ENCODE peak calls at places on chromosomes 4 and X, in six cellular contexts. Y is CD8-positive, alpha-beta T cell; D is right lobe of liver; V is psoas muscle; K is cardiac muscle cell; T is tibial nerve. O is an unnamed sample.
A peak's percentile ranks its signal among the peaks of the same experiment; 100 is the strongest.

GRCh38 chr4:74628808-74629616 is 165.3 kb downstream of the BTC start:
- DNase-seq in V (no peak), K (no peak), T (no peak), D (no peak), Y (no peak), O (no peak)

GRCh38 chr4:52173470-52174055 is 122.5 kb downstream of the SPATA18 start:
- DNase-seq in Y (no peak), K (no peak), D (peak; percentile 70), T (peak; percentile 50), V (peak; percentile 80), O (no peak)

GRCh38 chr4:152935661-152936445 is at the start of gene FHDC1:
- DNase-seq in T (no peak), Y (no peak), K (peak; percentile 69), V (no peak), D (no peak), O (no peak)

GRCh38 chrX:84187501-84188319 is at the start of gene RPS6KA6:
- DNase-seq in V (peak; percentile 54), K (peak; percentile 40), D (peak; percentile 55), Y (no peak), T (peak; percentile 4), O (no peak)

GRCh38 chrX:130726661-130727060 is 176.3 kb downstream of the ENOX2 start:
- DNase-seq in D (no peak), T (no peak), K (no peak), Y (no peak), V (no peak), O (no peak)

GRCh38 chr4:5710962-5711478 is at the start of gene EVC:
- DNase-seq in D (no peak), V (peak; percentile 85), Y (peak; percentile 10), K (peak; percentile 76), T (peak; percentile 67), O (no peak)

GRCh38 chr4:95013236-95013635 is 255.5 kb downstream of the BMPR1B start:
- DNase-seq in D (no peak), K (no peak), T (no peak), V (no peak), Y (no peak), O (no peak)

GRCh38 chr4:169818063-169818679 is 60.4 kb upstream of the HPF1 start:
- DNase-seq in V (no peak), Y (no peak), D (no peak), T (no peak), K (no peak), O (no peak)

GRCh38 chrX:48689143-48689920 is 5.7 kb downstream of the WAS start:
- DNase-seq in Y (no peak), D (no peak), T (no peak), K (no peak), V (no peak), O (no peak)

GRCh38 chr4:173635395-173635794 is 105.4 kb upstream of the HAND2 start:
- DNase-seq in K (no peak), Y (no peak), V (no peak), T (no peak), D (no peak), O (no peak)

GRCh38 chrX:43741843-43742573 is 85.9 kb downstream of the MAOA start:
- DNase-seq in K (no peak), Y (no peak), T (peak; percentile 19), D (no peak), V (no peak), O (no peak)

GRCh38 chr4:94540476-94540875 is 88.7 kb downstream of the PDLIM5 start:
- DNase-seq in T (no peak), Y (no peak), D (no peak), V (no peak), K (no peak), O (no peak)

GRCh38 chr4:55397024-55397520 is 1.3 kb downstream of the TMEM165 start:
- DNase-seq in K (no peak), Y (no peak), T (no peak), V (no peak), D (no peak), O (no peak)

GRCh38 chr4:63717384-63717783 is 691.9 kb downstream of the TECRL start:
- DNase-seq in Y (no peak), V (no peak), D (no peak), K (peak; percentile 11), T (no peak), O (no peak)

GRCh38 chrX:70452143-70452733 is 7.6 kb downstream of the DLG3 start:
- DNase-seq in D (no peak), V (peak; percentile 74), Y (peak; percentile 42), K (peak; percentile 46), T (peak; percentile 44), O (no peak)

GRCh38 chr4:96126227-96126626 is 286.3 kb downstream of the PDHA2 start:
- DNase-seq in D (no peak), Y (no peak), V (no peak), T (no peak), K (no peak), O (no peak)

GRCh38 chr4:24473309-24473721 is 111.0 kb downstream of the DHX15 start:
- DNase-seq in K (peak; percentile 42), Y (no peak), D (no peak), V (no peak), T (peak; percentile 16), O (no peak)

DNA sequence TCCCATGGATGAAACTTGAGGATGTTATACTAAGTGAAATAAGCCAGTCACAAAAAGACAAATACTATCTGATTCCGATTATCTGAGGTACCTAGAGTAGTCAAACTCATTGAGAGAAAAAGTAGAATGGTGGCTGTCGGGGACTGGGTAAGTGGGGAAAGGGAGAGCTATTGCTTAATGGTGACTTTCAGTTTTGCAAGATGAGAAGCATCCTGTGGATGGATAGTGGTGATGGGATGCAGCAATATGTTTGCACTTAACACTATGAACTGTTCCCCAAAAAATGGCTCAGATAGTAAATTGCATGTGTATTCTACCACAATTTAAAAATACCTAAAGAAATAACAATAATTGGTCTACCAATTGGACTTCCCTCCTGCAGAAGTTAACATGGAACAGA is 181.5 kb downstream of the SHROOM3 start:
- DNase-seq in V (no peak), T (no peak), K (no peak), Y (no peak), D (no peak), O (no peak)
- H3K27ac ChIP-seq in V (no peak overlapping the region), T (no peak overlapping the region), K (no peak overlapping the region), Y (no peak overlapping the region), D (no peak overlapping the region), O (no peak overlapping the region)

GRCh38 chr4:147355849-147356248 is 125.0 kb upstream of the EDNRA start:
- DNase-seq in T (no peak), D (no peak), K (no peak), Y (no peak), V (no peak), O (no peak)
- H3K27ac ChIP-seq in T (no peak overlapping the region), D (no peak overlapping the region), K (no peak overlapping the region), Y (no peak overlapping the region), V (no peak overlapping the region), O (no peak overlapping the region)

GRCh38 chrX:9482837-9483236 is 18.0 kb downstream of the TBL1X start:
- DNase-seq in V (no peak), T (no peak), Y (no peak), K (no peak), D (no peak), O (no peak)
- H3K27ac ChIP-seq in V (no peak overlapping the region), T (no peak overlapping the region), Y (no peak overlapping the region), K (no peak overlapping the region), D (no peak overlapping the region), O (no peak overlapping the region)

DNA sequence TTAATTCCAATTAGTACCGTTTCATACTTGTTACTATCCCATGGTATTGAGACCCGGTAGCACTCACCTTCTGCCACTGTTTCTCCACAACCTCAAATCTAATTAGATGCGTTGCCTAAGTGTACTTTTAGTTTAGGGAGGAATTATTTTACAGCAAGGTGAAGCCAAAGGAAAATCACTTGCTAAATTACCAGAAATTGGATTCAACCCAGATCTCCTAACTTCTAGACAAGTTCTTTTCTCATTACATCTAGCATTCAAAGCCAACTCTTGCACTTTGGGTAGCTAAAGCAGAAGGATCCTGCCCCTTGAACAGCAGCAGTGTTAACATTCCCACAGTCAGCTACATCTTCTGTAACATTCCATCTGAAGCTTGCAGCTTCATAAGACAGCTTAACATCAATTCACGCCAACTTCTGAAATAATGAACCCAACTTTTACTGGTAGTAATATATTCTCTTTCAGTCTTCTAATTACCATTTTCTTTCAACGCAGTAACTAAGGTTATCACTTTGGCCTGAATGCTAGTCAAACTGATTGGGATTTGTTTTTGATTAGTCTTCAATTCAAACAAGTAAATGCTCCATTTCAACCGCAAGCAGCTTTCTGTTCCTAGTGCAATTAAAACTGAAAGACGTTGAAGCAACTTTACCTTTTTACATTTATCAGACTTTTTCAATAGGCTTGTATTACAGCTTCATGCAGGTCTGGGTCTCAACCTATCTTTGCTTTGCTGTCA is 944 bp upstream of the SEC31A start:
- DNase-seq in K (no peak), V (no peak), T (no peak), Y (no peak), D (no peak), O (no peak)
- H3K27ac ChIP-seq in K (peak overlapping the region; percentile 97), V (peak overlapping the region; percentile 86), T (peak overlapping the region; percentile 99), Y (peak overlapping the region; percentile 96), D (peak overlapping the region; percentile 97), O (peak overlapping the region; percentile 95)

GRCh38 chr4:102299708-102300107 is 45.6 kb downstream of the SLC39A8 start:
- DNase-seq in Y (no peak), D (no peak), K (peak; percentile 76), T (no peak), V (no peak), O (no peak)

GRCh38 chr4:102299302-102299701 is 46.0 kb downstream of the SLC39A8 start:
- DNase-seq in T (no peak), D (no peak), V (no peak), Y (no peak), K (no peak), O (no peak)

GRCh38 chr4:102301167-102301566 is 44.1 kb downstream of the SLC39A8 start:
- DNase-seq in T (no peak), K (no peak), V (no peak), Y (no peak), D (no peak), O (no peak)

DNA sequence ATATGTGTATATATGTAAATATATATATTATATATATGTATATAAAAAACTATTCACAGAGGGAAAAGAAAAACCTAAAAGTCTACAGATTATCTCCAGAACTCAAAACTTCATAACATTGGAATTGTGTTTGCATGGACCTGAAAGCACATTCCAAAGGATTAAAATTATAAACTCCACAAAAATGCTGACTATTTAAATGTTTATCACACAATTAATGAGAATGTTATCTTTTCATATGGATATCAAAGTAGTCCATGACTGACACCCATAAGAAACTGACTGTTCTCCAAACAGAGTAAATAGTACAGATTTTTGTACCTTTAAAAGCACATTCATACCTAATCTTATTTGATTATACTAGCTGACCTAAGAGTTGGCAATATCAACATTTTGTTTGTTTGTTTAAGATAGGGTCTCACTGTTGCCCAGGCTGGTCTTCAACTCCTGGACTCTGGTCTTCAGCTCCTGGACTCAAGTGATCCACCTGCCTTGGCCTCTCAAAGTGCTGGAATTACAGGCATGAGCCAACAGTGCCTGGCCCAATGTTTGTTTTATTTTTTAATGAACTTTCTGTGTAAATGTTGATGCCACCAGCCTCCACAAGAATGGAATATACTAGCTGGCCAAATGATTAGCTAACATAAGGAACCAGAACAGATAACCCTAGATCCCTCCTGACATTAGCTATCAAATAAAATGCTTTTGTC is 50.0 kb downstream of the SLC39A8 start:
- DNase-seq in K (no peak), V (no peak), D (peak; percentile 74), Y (no peak), T (no peak), O (no peak)
- H3K27ac ChIP-seq in K (no peak overlapping the region), V (no peak overlapping the region), D (no peak overlapping the region), Y (no peak overlapping the region), T (no peak overlapping the region), O (no peak overlapping the region)

GRCh38 chr4:1193206-1194027 is 21.0 kb upstream of the SPON2 start:
- DNase-seq in T (no peak), K (no peak), D (no peak), Y (no peak), V (peak; percentile 38), O (no peak)
- H3K27ac ChIP-seq in T (peak overlapping the region; percentile 85), K (no peak overlapping the region), D (peak overlapping the region; percentile 51), Y (no peak overlapping the region), V (peak overlapping the region; percentile 81), O (peak overlapping the region; percentile 56)

O was measured in substantia nigra.